ENCODE peak calls at places on chromosomes 16 and 17, in ten cellular contexts. One of them, this sample, is unnamed. For H3K36me3, the result is how much of the 10 kb centered on the place peaks cover.

GRCh38 chr17:8436169-8436932 is 667 bp downstream of the NDEL1 start:
- DNase-seq in uterus: no peak
- DNase-seq in PC-3: peak
- DNase-seq in brain microvascular endothelial cell: peak
- DNase-seq in left lung: peak
- DNase-seq in transverse colon: peak
- DNase-seq in mucosa of descending colon: peak
- DNase-seq in prostate gland: peak
- DNase-seq in ovary: no peak
- DNase-seq in PC-9: peak
- DNase-seq in this sample: peak

GRCh38 chr16:77782694-77783093 is 5.7 kb upstream of the VAT1L start:
- DNase-seq in brain microvascular endothelial cell: no peak
- DNase-seq in mucosa of descending colon: no peak
- DNase-seq in uterus: no peak
- DNase-seq in PC-9: no peak
- DNase-seq in left lung: no peak
- DNase-seq in transverse colon: no peak
- DNase-seq in PC-3: no peak
- DNase-seq in ovary: no peak
- DNase-seq in prostate gland: no peak
- DNase-seq in this sample: no peak

GRCh38 chr17:38469875-38470274 is 41.6 kb downstream of the ARHGAP23 start:
- DNase-seq in PC-9: no peak
- DNase-seq in uterus: peak
- DNase-seq in ovary: no peak
- DNase-seq in prostate gland: no peak
- DNase-seq in brain microvascular endothelial cell: peak
- DNase-seq in transverse colon: no peak
- DNase-seq in PC-3: no peak
- DNase-seq in mucosa of descending colon: no peak
- DNase-seq in left lung: no peak
- DNase-seq in this sample: no peak

GRCh38 chr16:54265558-54266213 is 20.9 kb downstream of the IRX3 start:
- DNase-seq in transverse colon: no peak
- DNase-seq in PC-3: no peak
- DNase-seq in uterus: no peak
- DNase-seq in ovary: no peak
- DNase-seq in left lung: no peak
- DNase-seq in PC-9: no peak
- DNase-seq in mucosa of descending colon: no peak
- DNase-seq in prostate gland: no peak
- DNase-seq in brain microvascular endothelial cell: no peak
- DNase-seq in this sample: no peak

GRCh38 chr17:70168044-70168978 is 1.0 kb upstream of the KCNJ2 start:
- DNase-seq in prostate gland: peak
- DNase-seq in PC-3: peak
- DNase-seq in brain microvascular endothelial cell: peak
- DNase-seq in ovary: peak
- DNase-seq in PC-9: no peak
- DNase-seq in transverse colon: peak
- DNase-seq in mucosa of descending colon: peak
- DNase-seq in left lung: peak
- DNase-seq in uterus: peak
- DNase-seq in this sample: peak

GRCh38 chr17:55930291-55930809 is 179.5 kb downstream of the PCTP start:
- DNase-seq in PC-9: no peak
- DNase-seq in transverse colon: no peak
- DNase-seq in uterus: no peak
- DNase-seq in brain microvascular endothelial cell: no peak
- DNase-seq in prostate gland: no peak
- DNase-seq in PC-3: no peak
- DNase-seq in left lung: no peak
- DNase-seq in ovary: no peak
- DNase-seq in mucosa of descending colon: no peak
- DNase-seq in this sample: no peak

GRCh38 chr16:67115649-67116048 is 5.9 kb downstream of the PHAF1 start:
- DNase-seq in mucosa of descending colon: no peak
- DNase-seq in ovary: no peak
- DNase-seq in left lung: no peak
- DNase-seq in uterus: no peak
- DNase-seq in transverse colon: no peak
- DNase-seq in PC-9: peak
- DNase-seq in PC-3: peak
- DNase-seq in prostate gland: no peak
- DNase-seq in brain microvascular endothelial cell: peak
- DNase-seq in this sample: peak

GRCh38 chr17:50169881-50170459 is 4.2 kb downstream of the SGCA start:
- DNase-seq in transverse colon: no peak
- DNase-seq in mucosa of descending colon: peak
- DNase-seq in PC-9: no peak
- DNase-seq in uterus: no peak
- DNase-seq in PC-3: no peak
- DNase-seq in left lung: peak
- DNase-seq in prostate gland: no peak
- DNase-seq in ovary: no peak
- DNase-seq in brain microvascular endothelial cell: no peak
- DNase-seq in this sample: no peak

GRCh38 chr16:72101195-72101594 is 7.5 kb downstream of the DHX38 start:
- DNase-seq in PC-9: no peak
- DNase-seq in PC-3: no peak
- DNase-seq in left lung: no peak
- DNase-seq in mucosa of descending colon: no peak
- DNase-seq in ovary: no peak
- DNase-seq in transverse colon: no peak
- DNase-seq in brain microvascular endothelial cell: no peak
- DNase-seq in prostate gland: no peak
- DNase-seq in uterus: no peak
- DNase-seq in this sample: no peak

GRCh38 chr16:72099377-72099818 is 5.8 kb downstream of the DHX38 start:
- DNase-seq in brain microvascular endothelial cell: peak
- DNase-seq in transverse colon: peak
- DNase-seq in left lung: no peak
- DNase-seq in PC-3: peak
- DNase-seq in PC-9: no peak
- DNase-seq in uterus: no peak
- DNase-seq in prostate gland: no peak
- DNase-seq in ovary: peak
- DNase-seq in mucosa of descending colon: no peak
- DNase-seq in this sample: peak

GRCh38 chr16:72093448-72094265 is at the start of the genes DHX38 and TXNL4B:
- DNase-seq in left lung: peak
- DNase-seq in brain microvascular endothelial cell: peak
- DNase-seq in ovary: peak
- DNase-seq in PC-3: peak
- DNase-seq in PC-9: peak
- DNase-seq in prostate gland: peak
- DNase-seq in uterus: peak
- DNase-seq in mucosa of descending colon: peak
- DNase-seq in transverse colon: peak
- DNase-seq in this sample: peak

GRCh38 chr16:72094266-72094610 is 591 bp downstream of the DHX38 start:
- DNase-seq in PC-9: no peak
- DNase-seq in brain microvascular endothelial cell: no peak
- DNase-seq in PC-3: peak
- DNase-seq in ovary: no peak
- DNase-seq in mucosa of descending colon: no peak
- DNase-seq in uterus: no peak
- DNase-seq in left lung: no peak
- DNase-seq in transverse colon: no peak
- DNase-seq in prostate gland: no peak
- DNase-seq in this sample: peak

GRCh38 chr16:72098936-72099335 is 5.3 kb downstream of the DHX38 start:
- DNase-seq in uterus: no peak
- DNase-seq in PC-9: no peak
- DNase-seq in left lung: no peak
- DNase-seq in ovary: no peak
- DNase-seq in brain microvascular endothelial cell: no peak
- DNase-seq in transverse colon: no peak
- DNase-seq in PC-3: no peak
- DNase-seq in prostate gland: no peak
- DNase-seq in mucosa of descending colon: no peak
- DNase-seq in this sample: peak
- TF ChIP-seq CTCF in uterus: no peak
- TF ChIP-seq CTCF in PC-9: no peak
- TF ChIP-seq CTCF in left lung: no peak
- TF ChIP-seq CTCF in ovary: no peak
- TF ChIP-seq CTCF in brain microvascular endothelial cell: no peak
- TF ChIP-seq CTCF in transverse colon: no peak
- TF ChIP-seq CTCF in PC-3: no peak
- TF ChIP-seq CTCF in prostate gland: no peak
- TF ChIP-seq CTCF in mucosa of descending colon: no peak
- TF ChIP-seq CTCF in this sample: no peak

DNA sequence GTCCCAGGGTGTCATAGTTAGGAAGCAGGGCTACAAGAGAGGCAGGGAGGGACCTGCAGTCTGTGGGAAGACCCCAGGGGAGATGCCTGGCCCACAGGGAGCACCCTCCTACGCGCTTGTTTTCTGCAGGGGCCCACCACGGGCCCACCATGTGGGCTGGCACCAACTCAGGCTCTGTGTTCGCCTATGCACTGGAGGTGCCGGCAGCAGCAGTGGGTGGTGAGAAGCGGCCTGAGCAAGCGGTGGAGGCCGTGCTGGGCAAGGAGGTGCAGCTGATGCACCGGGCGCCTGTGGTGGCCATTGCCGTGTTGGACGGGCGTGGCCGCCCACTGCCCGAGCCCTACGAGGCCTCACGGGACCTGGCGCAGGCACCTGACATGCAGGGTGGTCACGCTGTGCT is 15.0 kb downstream of the LLGL1 start:
- DNase-seq in mucosa of descending colon: no peak
- DNase-seq in prostate gland: no peak
- DNase-seq in uterus: no peak
- DNase-seq in PC-3: no peak
- DNase-seq in left lung: no peak
- DNase-seq in brain microvascular endothelial cell: no peak
- DNase-seq in PC-9: no peak
- DNase-seq in transverse colon: no peak
- DNase-seq in ovary: no peak
- DNase-seq in this sample: no peak
- H3K36me3 ChIP-seq in mucosa of descending colon: under half
- H3K36me3 ChIP-seq in prostate gland: under half
- H3K36me3 ChIP-seq in uterus: under half
- H3K36me3 ChIP-seq in PC-3: under half
- H3K36me3 ChIP-seq in left lung: half or more
- H3K36me3 ChIP-seq in brain microvascular endothelial cell: half or more
- H3K36me3 ChIP-seq in PC-9: under half
- H3K36me3 ChIP-seq in transverse colon: under half
- H3K36me3 ChIP-seq in ovary: under half
- H3K36me3 ChIP-seq in this sample: under half

GRCh38 chr16:9761870-9762269 is 420.4 kb downstream of the GRIN2A start:
- DNase-seq in brain microvascular endothelial cell: no peak
- DNase-seq in PC-3: no peak
- DNase-seq in left lung: no peak
- DNase-seq in transverse colon: no peak
- DNase-seq in uterus: no peak
- DNase-seq in prostate gland: no peak
- DNase-seq in mucosa of descending colon: no peak
- DNase-seq in PC-9: no peak
- DNase-seq in ovary: no peak
- DNase-seq in this sample: no peak

GRCh38 chr16:9763505-9763904 is 418.7 kb downstream of the GRIN2A start:
- DNase-seq in left lung: no peak
- DNase-seq in prostate gland: no peak
- DNase-seq in PC-9: no peak
- DNase-seq in transverse colon: no peak
- DNase-seq in brain microvascular endothelial cell: no peak
- DNase-seq in PC-3: no peak
- DNase-seq in mucosa of descending colon: no peak
- DNase-seq in uterus: no peak
- DNase-seq in ovary: no peak
- DNase-seq in this sample: no peak

GRCh38 chr16:9756434-9756833 is 425.8 kb downstream of the GRIN2A start:
- DNase-seq in uterus: no peak
- DNase-seq in prostate gland: no peak
- DNase-seq in PC-9: no peak
- DNase-seq in brain microvascular endothelial cell: no peak
- DNase-seq in left lung: no peak
- DNase-seq in mucosa of descending colon: no peak
- DNase-seq in ovary: no peak
- DNase-seq in transverse colon: no peak
- DNase-seq in PC-3: no peak
- DNase-seq in this sample: no peak

GRCh38 chr16:9755076-9755475 is 427.2 kb downstream of the GRIN2A start:
- DNase-seq in ovary: no peak
- DNase-seq in transverse colon: no peak
- DNase-seq in uterus: no peak
- DNase-seq in PC-3: no peak
- DNase-seq in PC-9: no peak
- DNase-seq in mucosa of descending colon: no peak
- DNase-seq in left lung: no peak
- DNase-seq in prostate gland: no peak
- DNase-seq in brain microvascular endothelial cell: no peak
- DNase-seq in this sample: no peak

DNA sequence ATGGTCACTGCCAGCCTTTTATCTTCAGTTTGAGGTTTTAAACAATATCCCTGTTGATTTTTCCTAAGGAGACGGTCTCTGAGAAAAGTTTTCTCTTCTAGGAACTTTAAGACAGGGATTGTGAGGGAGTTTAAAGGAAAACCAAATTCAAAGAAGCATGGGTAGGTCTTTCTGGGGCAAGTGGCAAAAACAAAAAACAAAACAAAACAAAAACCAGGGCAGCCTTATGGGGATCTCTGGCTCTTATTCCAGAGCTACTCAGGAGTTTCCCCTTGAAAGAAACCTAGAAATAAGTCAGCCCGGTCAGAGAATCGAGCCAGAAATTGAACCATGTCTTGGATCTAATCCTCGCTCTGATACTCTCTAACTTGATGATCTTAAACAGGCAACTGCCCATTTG is 424.5 kb downstream of the GRIN2A start:
- DNase-seq in mucosa of descending colon: no peak
- DNase-seq in ovary: no peak
- DNase-seq in left lung: no peak
- DNase-seq in PC-3: no peak
- DNase-seq in uterus: no peak
- DNase-seq in prostate gland: no peak
- DNase-seq in brain microvascular endothelial cell: no peak
- DNase-seq in transverse colon: no peak
- DNase-seq in PC-9: no peak
- DNase-seq in this sample: no peak
- TF ChIP-seq CTCF in mucosa of descending colon: no peak
- TF ChIP-seq CTCF in ovary: no peak
- TF ChIP-seq CTCF in left lung: no peak
- TF ChIP-seq CTCF in PC-3: no peak
- TF ChIP-seq CTCF in uterus: no peak
- TF ChIP-seq CTCF in prostate gland: no peak
- TF ChIP-seq CTCF in brain microvascular endothelial cell: no peak
- TF ChIP-seq CTCF in transverse colon: no peak
- TF ChIP-seq CTCF in PC-9: no peak
- TF ChIP-seq CTCF in this sample: no peak

DNA sequence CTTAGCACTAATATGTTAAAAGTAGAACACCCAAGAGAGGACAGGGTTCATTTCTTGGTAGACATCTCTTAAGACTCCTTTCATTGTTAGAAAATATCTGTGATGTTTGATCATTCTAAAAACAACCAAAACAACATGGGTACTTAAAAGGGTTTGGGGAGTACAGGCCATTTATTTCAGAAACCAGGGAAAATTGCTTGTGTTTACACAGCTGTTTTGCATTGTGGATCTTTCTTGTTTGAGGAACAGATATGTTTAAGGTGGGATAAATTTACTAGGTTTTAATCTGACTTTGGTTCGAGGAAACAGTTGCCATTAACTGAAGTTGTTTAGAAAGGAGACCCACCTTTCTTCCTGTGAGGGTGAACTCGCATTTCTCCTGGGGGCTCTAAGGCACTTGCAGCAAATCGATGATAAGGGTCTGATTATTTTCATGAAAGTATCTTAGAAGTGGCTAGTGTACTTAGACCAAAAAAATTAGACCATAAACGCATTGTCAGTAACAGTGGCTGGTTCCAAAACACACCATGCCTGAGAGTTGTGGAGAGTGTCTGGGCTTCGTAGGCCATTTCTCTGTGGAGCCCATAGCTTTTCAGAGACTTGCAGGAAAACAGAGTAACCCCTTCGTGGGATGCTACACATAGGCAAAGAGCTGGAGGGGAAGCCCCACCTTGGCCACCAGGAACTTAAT is 17.6 kb downstream of the CLUAP1 start:
- DNase-seq in PC-9: no peak
- DNase-seq in PC-3: no peak
- DNase-seq in uterus: no peak
- DNase-seq in mucosa of descending colon: no peak
- DNase-seq in transverse colon: no peak
- DNase-seq in ovary: no peak
- DNase-seq in brain microvascular endothelial cell: no peak
- DNase-seq in left lung: no peak
- DNase-seq in prostate gland: no peak
- DNase-seq in this sample: no peak
- H3K36me3 ChIP-seq in PC-9: under half
- H3K36me3 ChIP-seq in PC-3: under half
- H3K36me3 ChIP-seq in uterus: under half
- H3K36me3 ChIP-seq in mucosa of descending colon: under half
- H3K36me3 ChIP-seq in transverse colon: under half
- H3K36me3 ChIP-seq in ovary: under half
- H3K36me3 ChIP-seq in brain microvascular endothelial cell: under half
- H3K36me3 ChIP-seq in left lung: half or more
- H3K36me3 ChIP-seq in prostate gland: under half
- H3K36me3 ChIP-seq in this sample: under half